ENCODE peak calls at places on chromosomes 16 and 17, in five cellular contexts. V is transverse colon; F is NT2/D1; N is CD4-positive, alpha-beta memory T cell; R is gastrocnemius medialis. Y is an unnamed sample.
A peak's percentile ranks its signal among the peaks of the same experiment; 100 is the strongest.

GRCh38 chr16:14280541-14280940 is 209.4 kb downstream of the MRTFB start:
- DNase-seq in V (no peak), F (no peak), N (no peak), R (no peak), Y (no peak)

GRCh38 chr16:26281681-26282080 is 589.9 kb downstream of the HS3ST4 start:
- DNase-seq in V (no peak), F (peak; percentile 33), N (no peak), R (no peak), Y (no peak)

GRCh38 chr17:41492771-41493170 is 3.1 kb upstream of the KRT36 start:
- DNase-seq in V (peak; percentile 32), F (no peak), N (no peak), R (no peak), Y (no peak)

GRCh38 chr17:27244481-27245223 is 49.3 kb upstream of the WSB1 start:
- DNase-seq in V (peak; percentile 41), F (no peak), N (no peak), R (peak; percentile 69), Y (peak; percentile 87)

GRCh38 chr16:4958510-4959111 is 481 bp downstream of the SEC14L5 start:
- DNase-seq in V (no peak), F (no peak), N (no peak), R (no peak), Y (no peak)

GRCh38 chr16:64870859-64871258 is 251.0 kb downstream of the CDH11 start:
- DNase-seq in V (no peak), F (no peak), N (no peak), R (no peak), Y (no peak)

GRCh38 chr16:84266451-84266850 is 26.6 kb upstream of the KCNG4 start:
- DNase-seq in V (peak; percentile 20), F (peak; percentile 75), N (peak; percentile 16), R (peak; percentile 35), Y (no peak)

GRCh38 chr16:84741351-84741791 is 41.6 kb downstream of the USP10 start:
- DNase-seq in V (no peak), F (no peak), N (no peak), R (no peak), Y (no peak)

GRCh38 chr16:85361441-85362118 is 249.3 kb upstream of the CIBAR2 start:
- DNase-seq in V (peak; percentile 70), F (no peak), N (no peak), R (no peak), Y (no peak)

GRCh38 chr17:58539703-58540102 is 25.3 kb upstream of the MTMR4 start:
- DNase-seq in V (no peak), F (no peak), N (no peak), R (no peak), Y (no peak)

GRCh38 chr17:79707931-79708891 is 22.5 kb upstream of the ENPP7 start:
- DNase-seq in V (peak; percentile 54), F (no peak), N (peak; percentile 54), R (no peak), Y (peak; percentile 46)

GRCh38 chr17:38693700-38694329 is 11.3 kb upstream of the MLLT6 start:
- DNase-seq in V (peak; percentile 76), F (no peak), N (no peak), R (peak; percentile 64), Y (peak; percentile 94)

GRCh38 chr17:49035470-49036269 is 38.5 kb downstream of the IGF2BP1 start:
- DNase-seq in V (peak; percentile 60), F (no peak), N (peak; percentile 10), R (no peak), Y (peak; percentile 53)

GRCh38 chr17:67323445-67323844 is 42.9 kb downstream of the PSMD12 start:
- DNase-seq in V (no peak), F (no peak), N (no peak), R (no peak), Y (no peak)

GRCh38 chr16:35207059-35207999 is 1747.9 kb downstream of the TP53TG3F start:
- DNase-seq in V (no peak), F (no peak), N (no peak), R (no peak), Y (no peak)

GRCh38 chr17:54891176-54891821 is 9.4 kb upstream of the TOM1L1 start:
- DNase-seq in V (no peak), F (no peak), N (no peak), R (no peak), Y (no peak)

GRCh38 chr16:30472328-30472942 is at the start of gene ITGAL:
- DNase-seq in V (peak; percentile 72), F (no peak), N (peak; percentile 90), R (peak; percentile 10), Y (peak; percentile 60)

GRCh38 chr16:30470632-30471007 is 1.9 kb upstream of the ITGAL start:
- DNase-seq in V (no peak), F (no peak), N (no peak), R (no peak), Y (no peak)

GRCh38 chr16:30474062-30474452 is 1.5 kb downstream of the ITGAL start:
- DNase-seq in V (no peak), F (no peak), N (no peak), R (no peak), Y (no peak)

GRCh38 chr16:30474684-30475083 is 2.1 kb downstream of the ITGAL start:
- DNase-seq in V (no peak), F (no peak), N (no peak), R (no peak), Y (no peak)

GRCh38 chr16:30473231-30474061 is 904 bp downstream of the ITGAL start:
- DNase-seq in V (peak; percentile 25), F (no peak), N (peak; percentile 34), R (no peak), Y (no peak)
- H3K4me3 ChIP-seq in V (no peak overlapping the region), F (no peak overlapping the region), N (peak overlapping the region; percentile 96), R (no peak overlapping the region), Y (no peak overlapping the region)

GRCh38 chr17:35065880-35066279 is 2.4 kb upstream of the RFFL start:
- DNase-seq in V (no peak), F (no peak), N (no peak), R (no peak), Y (no peak)

GRCh38 chr17:35062284-35062683 is 1.2 kb downstream of the RFFL start:
- DNase-seq in V (no peak), F (no peak), N (no peak), R (no peak), Y (no peak)

GRCh38 chr17:35069311-35069710 is 5.8 kb upstream of the RFFL start:
- DNase-seq in V (no peak), F (no peak), N (no peak), R (no peak), Y (no peak)

GRCh38 chr17:35068249-35068648 is 4.7 kb upstream of the RFFL start:
- DNase-seq in V (no peak), F (no peak), N (no peak), R (no peak), Y (no peak)

GRCh38 chr17:35063514-35064223 is at the start of gene RFFL:
- DNase-seq in V (peak; percentile 91), F (peak; percentile 91), N (peak; percentile 89), R (peak; percentile 93), Y (peak; percentile 89)
- H3K4me1 ChIP-seq in V (peaks cover 16% of the 10 kb centered on the region), F (no peaks in the 10 kb centered on the region), N (peaks cover 55% of the 10 kb centered on the region), R (peaks cover 13% of the 10 kb centered on the region), Y (peaks cover 24% of the 10 kb centered on the region)

GRCh38 chr17:80877829-80878303 is 113.8 kb upstream of the CHMP6 start:
- DNase-seq in V (peak; percentile 5), F (no peak), N (no peak), R (no peak), Y (no peak)

GRCh38 chr17:80881321-80881720 is 110.3 kb upstream of the CHMP6 start:
- DNase-seq in V (no peak), F (no peak), N (no peak), R (no peak), Y (peak; percentile 19)

GRCh38 chr17:80878876-80879722 is 112.5 kb upstream of the CHMP6 start:
- DNase-seq in V (no peak), F (no peak), N (no peak), R (no peak), Y (no peak)

GRCh38 chr17:80880650-80880989 is 111.0 kb upstream of the CHMP6 start:
- DNase-seq in V (no peak), F (no peak), N (no peak), R (no peak), Y (peak; percentile 12)

DNA sequence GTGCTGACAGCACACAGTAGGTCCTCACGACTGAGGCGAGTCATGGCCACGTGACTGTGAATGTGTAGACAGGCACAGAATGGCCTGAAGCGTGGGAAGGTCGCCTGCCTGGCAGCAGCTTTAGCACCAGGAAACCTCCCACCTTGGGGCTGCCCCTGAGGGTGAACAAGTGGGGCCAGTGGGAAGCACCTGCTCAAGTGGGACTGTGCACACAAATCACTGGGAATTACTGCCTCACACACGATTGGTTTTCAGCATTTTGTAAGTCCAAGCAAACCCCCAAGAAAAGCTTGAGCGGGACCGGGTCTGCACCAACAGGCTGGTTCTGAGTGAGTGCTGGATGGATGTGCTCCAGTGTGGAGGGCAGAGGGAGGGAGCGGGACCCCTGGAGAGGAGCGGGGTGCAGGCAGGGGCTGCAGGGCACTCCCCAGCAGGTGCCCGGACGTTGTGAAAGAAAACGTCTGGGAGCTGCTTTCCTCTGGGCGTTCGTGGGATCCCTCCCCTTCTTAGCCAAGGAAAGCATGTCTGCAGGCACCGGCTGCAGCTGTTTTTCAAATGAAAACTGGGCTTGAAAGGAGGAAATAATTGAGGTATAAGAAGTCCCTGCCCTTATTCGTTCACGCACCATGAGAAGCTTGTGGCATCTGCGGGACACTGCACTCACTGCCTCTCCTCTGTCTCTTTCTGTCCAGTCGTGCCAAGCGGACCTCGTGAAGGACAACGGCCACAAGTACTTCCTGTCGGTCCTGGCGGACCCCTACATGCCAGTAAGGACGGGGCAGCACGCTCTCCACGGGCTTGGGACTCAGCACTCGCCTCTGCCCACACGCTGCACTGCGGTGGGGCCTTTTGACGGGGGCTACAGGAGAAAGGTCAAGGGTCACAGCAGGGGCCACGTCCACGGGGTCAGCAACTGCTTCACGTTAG is 111.7 kb upstream of the CHMP6 start:
- DNase-seq in V (no peak), F (no peak), N (no peak), R (no peak), Y (no peak)
- H3K4me3 ChIP-seq in V (no peak overlapping the region), F (no peak overlapping the region), N (no peak overlapping the region), R (no peak overlapping the region), Y (no peak overlapping the region)

GRCh38 chr16:88800277-88800592 is 3.4 kb upstream of the CDT1 start:
- DNase-seq in V (no peak), F (no peak), N (no peak), R (no peak), Y (no peak)

GRCh38 chr16:88798772-88799455 is 4.7 kb upstream of the CDT1 start:
- DNase-seq in V (no peak), F (no peak), N (no peak), R (no peak), Y (no peak)

GRCh38 chr16:88799569-88800276 is 3.9 kb upstream of the CDT1 start:
- DNase-seq in V (no peak), F (no peak), N (no peak), R (no peak), Y (peak; percentile 38)

GRCh38 chr16:88796278-88796677 is 7.3 kb upstream of the CDT1 start:
- DNase-seq in V (no peak), F (no peak), N (no peak), R (no peak), Y (no peak)

GRCh38 chr16:88798073-88798472 is 5.5 kb upstream of the CDT1 start:
- DNase-seq in V (no peak), F (no peak), N (no peak), R (no peak), Y (no peak)
- H3K4me1 ChIP-seq in V (peaks cover 9% of the 10 kb centered on the region), F (peaks cover 7% of the 10 kb centered on the region), N (peaks cover 46% of the 10 kb centered on the region), R (peaks cover 5% of the 10 kb centered on the region), Y (no peaks in the 10 kb centered on the region)

GRCh38 chr16:67228034-67228785 is 1.3 kb downstream of the TMEM208 start:
- DNase-seq in V (no peak), F (no peak), N (no peak), R (no peak), Y (peak; percentile 30)
- H3K4me3 ChIP-seq in V (no peak overlapping the region), F (peak overlapping the region; percentile 97), N (peak overlapping the region; percentile 99), R (peak overlapping the region; percentile 86), Y (peak overlapping the region; percentile 91)

GRCh38 chr17:32488604-32489180 is 1.9 kb downstream of the CDK5R1 start:
- DNase-seq in V (no peak), F (no peak), N (no peak), R (no peak), Y (no peak)
- H3K4me1 ChIP-seq in V (peaks cover 10% of the 10 kb centered on the region), F (peaks cover 21% of the 10 kb centered on the region), N (peaks cover 67% of the 10 kb centered on the region), R (peaks cover 25% of the 10 kb centered on the region), Y (peaks cover 17% of the 10 kb centered on the region)

Y was measured in psoas muscle.